ENCODE peak calls at places on chromosomes 13 and 19, in four cellular contexts. U is H1, E is K562, G is IMR-90. H is an unnamed sample.

GRCh38 chr13:36282818-36283432 is 14.7 kb downstream of the CCDC169 start:
- DNase-seq in U (no peak), E (peak; percentile 14), G (peak; percentile 57), H (no peak)

GRCh38 chr19:16319466-16319865 is 5.2 kb upstream of the KLF2 start:
- DNase-seq in G (peak; percentile 49), E (no peak), U (no peak), H (no peak)

GRCh38 chr13:99314640-99315176 is 7.5 kb upstream of the GPR183 start:
- DNase-seq in U (no peak), E (peak; percentile 64), G (peak; percentile 28), H (no peak)

GRCh38 chr19:34171539-34171876 is 796 bp upstream of the LSM14A start:
- DNase-seq in U (no peak), E (peak; percentile 54), G (peak; percentile 93), H (peak; percentile 51)

GRCh38 chr19:6076291-6076665 is 34.0 kb downstream of the RFX2 start:
- DNase-seq in U (no peak), G (no peak), E (no peak), H (no peak)

GRCh38 chr19:46624958-46625661 is at the start of gene PTGIR:
- DNase-seq in E (peak; percentile 67), G (peak; percentile 78), U (no peak), H (no peak)

GRCh38 chr13:110546933-110547332 is 14.6 kb downstream of the RAB20 start:
- DNase-seq in G (peak; percentile 89), E (no peak), U (no peak), H (no peak)

GRCh38 chr13:28423010-28423409 is 71.9 kb downstream of the FLT1 start:
- DNase-seq in G (no peak), E (no peak), U (no peak), H (peak; percentile 74)

GRCh38 chr13:25699056-25699455 is 327.3 kb downstream of the ATP8A2 start:
- DNase-seq in E (no peak), G (no peak), U (no peak), H (no peak)

DNA sequence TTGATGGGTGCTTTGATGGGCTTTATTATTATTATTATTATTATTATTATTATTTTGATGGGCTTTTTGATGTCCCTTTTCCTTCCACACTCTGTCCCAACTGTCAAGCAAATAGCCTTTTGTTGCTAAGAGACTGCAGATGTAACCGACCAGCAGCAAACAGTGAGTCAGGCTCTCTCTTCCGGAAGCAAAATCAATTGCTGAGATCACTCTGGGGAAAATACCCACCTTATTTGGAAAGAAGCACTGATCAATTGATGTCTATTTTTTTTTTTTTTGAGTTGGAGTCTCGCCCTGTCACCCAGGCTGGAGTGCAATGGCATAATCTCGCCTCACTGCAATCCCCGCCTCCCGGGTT is 2.9 kb downstream of the LDLR start:
- DNase-seq in G (peak; percentile 74), E (no peak), U (no peak), H (no peak)
- TF ChIP-seq CHD1 in G (no peak), E (no peak), U (no peak), H (no peak)

DNA sequence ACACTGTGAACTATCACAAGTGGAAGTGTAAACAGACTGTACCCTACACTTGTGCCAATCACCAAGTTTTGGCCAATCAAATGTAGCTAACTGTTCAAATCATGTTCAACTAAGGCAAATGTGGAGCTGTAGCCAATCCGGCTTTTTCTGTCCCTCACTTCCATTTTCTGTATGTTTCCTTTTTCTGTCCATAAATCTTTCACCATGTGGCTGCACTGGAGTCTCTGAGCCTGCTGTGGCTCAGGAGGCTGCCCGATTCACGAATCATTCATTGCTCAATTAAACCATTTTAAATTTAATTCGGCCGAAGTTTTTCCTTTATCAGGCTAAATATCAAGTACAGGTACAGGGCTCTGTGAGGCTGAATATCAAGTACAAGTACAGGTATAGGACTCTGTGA is 216.5 kb downstream of the RFC3 start:
- DNase-seq in G (no peak), E (no peak), U (no peak), H (no peak)
- TF ChIP-seq CHD1 in G (no peak), E (no peak), U (no peak), H (no peak)

GRCh38 chr13:113835461-113836274 is 28.2 kb downstream of the GAS6 start:
- DNase-seq in G (peak; percentile 79), U (no peak), E (no peak), H (no peak)
- TF ChIP-seq CHD1 in G (no peak), U (no peak), E (no peak), H (no peak)

GRCh38 chr19:1068111-1069001 is 1.4 kb downstream of the ARHGAP45 start:
- DNase-seq in E (no peak), U (peak; percentile 42), G (no peak), H (no peak)
- TF ChIP-seq CHD1 in E (no peak), U (no peak), G (no peak), H (no peak)